ENCODE peak calls at places on chromosomes 12 and 14, in four cellular contexts. Y, S, B and A are unnamed samples.
A peak's percentile ranks its signal among the peaks of the same experiment; 100 is the strongest.

GRCh38 chr14:55699131-55700057 is 119.4 kb downstream of the KTN1 start:
- DNase-seq in Y (no peak), S (no peak), B (peak; percentile 10), A (no peak)

GRCh38 chr14:61300754-61301153 is 19.6 kb upstream of the TMEM30B start:
- DNase-seq in Y (no peak), S (no peak), B (no peak), A (no peak)

GRCh38 chr14:55553791-55554190 is 26.2 kb upstream of the KTN1 start:
- DNase-seq in Y (no peak), S (no peak), B (no peak), A (no peak)

GRCh38 chr12:53049582-53050318 is at the start of gene TNS2:
- DNase-seq in Y (peak; percentile 94), S (no peak), B (no peak), A (no peak)

GRCh38 chr14:84541008-84541407 is 988.9 kb upstream of the FLRT2 start:
- DNase-seq in Y (no peak), S (no peak), B (no peak), A (no peak)

GRCh38 chr12:2118481-2119255 is 65.9 kb downstream of the CACNA1C start:
- DNase-seq in Y (no peak), S (no peak), B (no peak), A (no peak)

GRCh38 chr12:106234513-106234912 is 13.3 kb downstream of the CKAP4 start:
- DNase-seq in Y (no peak), S (no peak), B (no peak), A (no peak)

GRCh38 chr12:40566246-40566645 is 126.0 kb upstream of the CNTN1 start:
- DNase-seq in Y (no peak), S (no peak), B (no peak), A (no peak)

GRCh38 chr14:76768201-76768656 is 7.0 kb downstream of the VASH1 start:
- DNase-seq in Y (peak; percentile 81), S (no peak), B (no peak), A (no peak)

GRCh38 chr12:52436828-52437474 is 2.8 kb upstream of the KRT75 start:
- DNase-seq in Y (no peak), S (no peak), B (no peak), A (no peak)

GRCh38 chr14:28820677-28821076 is 54.1 kb downstream of the FOXG1 start:
- DNase-seq in Y (no peak), S (no peak), B (no peak), A (no peak)

GRCh38 chr12:94261119-94261518 is 112.7 kb downstream of the PLXNC1 start:
- DNase-seq in Y (no peak), S (no peak), B (no peak), A (no peak)

GRCh38 chr12:122887817-122888212 is 8.1 kb downstream of the VPS37B start:
- DNase-seq in Y (no peak), S (no peak), B (no peak), A (no peak)

GRCh38 chr12:62631531-62632520 is 165.2 kb downstream of the MON2 start:
- DNase-seq in Y (peak; percentile 81), S (peak; percentile 66), B (peak; percentile 79), A (peak; percentile 37)

GRCh38 chr14:39203659-39204606 is 28.9 kb downstream of the PNN start:
- DNase-seq in Y (no peak), S (no peak), B (no peak), A (no peak)

GRCh38 chr14:100173353-100173752 is 13.9 kb upstream of the DEGS2 start:
- DNase-seq in Y (no peak), S (no peak), B (no peak), A (no peak)
- TF ChIP-seq CTCF in Y (no peak), S (no peak), B (no peak), A (no peak)

GRCh38 chr14:72736348-72736747 is 157.6 kb downstream of the DPF3 start:
- DNase-seq in Y (peak; percentile 38), S (peak; percentile 18), B (no peak), A (no peak)
- TF ChIP-seq CTCF in Y (no peak), S (peak; percentile 18), B (peak; percentile 23), A (peak; percentile 21)

GRCh38 chr12:30965613-30965985 is 39.1 kb downstream of the TSPAN11 start:
- DNase-seq in Y (no peak), S (no peak), B (no peak), A (no peak)
- TF ChIP-seq CTCF in Y (no peak), S (no peak), B (peak; percentile 27), A (peak; percentile 66)

DNA sequence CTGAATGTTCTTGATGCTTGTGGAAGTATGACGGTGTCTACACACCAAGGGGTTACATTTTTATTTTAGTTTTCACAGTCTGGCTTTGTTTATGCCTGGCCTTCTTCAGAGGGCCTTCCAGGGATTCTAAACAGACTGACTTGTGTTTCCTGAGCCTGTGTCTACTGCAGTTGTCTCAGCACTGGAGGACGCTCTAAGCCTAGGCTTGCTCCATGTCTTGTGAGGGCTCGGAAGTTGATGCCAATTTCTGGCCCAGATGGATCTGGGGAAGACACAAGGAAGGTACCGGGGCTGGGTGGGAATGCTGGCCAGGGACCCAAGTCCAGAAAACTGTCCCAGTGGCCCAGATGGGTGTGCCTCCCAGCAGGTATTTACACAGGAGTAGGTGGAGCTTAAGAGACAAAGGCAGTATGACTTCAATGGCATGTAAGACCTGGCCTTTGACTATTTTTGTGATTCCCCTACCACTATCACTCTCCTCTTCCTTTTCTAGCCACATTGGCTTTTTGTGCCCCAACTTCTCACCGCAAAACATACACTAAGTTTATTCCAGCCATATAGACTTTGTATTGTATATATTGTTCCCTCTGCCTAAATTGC is 56.9 kb downstream of the GPR137C start:
- DNase-seq in Y (no peak), S (no peak), B (no peak), A (no peak)
- TF ChIP-seq CTCF in Y (no peak), S (no peak), B (no peak), A (no peak)

GRCh38 chr12:128968668-128969067 is 115.4 kb downstream of the GLT1D1 start:
- DNase-seq in Y (no peak), S (no peak), B (no peak), A (no peak)

GRCh38 chr12:128971802-128972201 is 118.5 kb downstream of the GLT1D1 start:
- DNase-seq in Y (no peak), S (no peak), B (no peak), A (no peak)

GRCh38 chr12:128970110-128970509 is 116.8 kb downstream of the GLT1D1 start:
- DNase-seq in Y (no peak), S (no peak), B (no peak), A (no peak)

GRCh38 chr12:128970941-128971340 is 117.7 kb downstream of the GLT1D1 start:
- DNase-seq in Y (no peak), S (no peak), B (no peak), A (no peak)

GRCh38 chr12:128969480-128970055 is 116.3 kb downstream of the GLT1D1 start:
- DNase-seq in Y (no peak), S (no peak), B (no peak), A (peak; percentile 61)
- TF ChIP-seq CTCF in Y (no peak), S (no peak), B (no peak), A (peak; percentile 78)

GRCh38 chr12:124506832-124507153 is 60.6 kb downstream of the NCOR2 start:
- DNase-seq in Y (no peak), S (no peak), B (no peak), A (no peak)

GRCh38 chr12:124509676-124510300 is 57.6 kb downstream of the NCOR2 start:
- DNase-seq in Y (no peak), S (no peak), B (no peak), A (no peak)

GRCh38 chr12:124509300-124509675 is 58.1 kb downstream of the NCOR2 start:
- DNase-seq in Y (no peak), S (no peak), B (no peak), A (no peak)

GRCh38 chr12:124507188-124508109 is 60.0 kb downstream of the NCOR2 start:
- DNase-seq in Y (no peak), S (no peak), B (no peak), A (no peak)

DNA sequence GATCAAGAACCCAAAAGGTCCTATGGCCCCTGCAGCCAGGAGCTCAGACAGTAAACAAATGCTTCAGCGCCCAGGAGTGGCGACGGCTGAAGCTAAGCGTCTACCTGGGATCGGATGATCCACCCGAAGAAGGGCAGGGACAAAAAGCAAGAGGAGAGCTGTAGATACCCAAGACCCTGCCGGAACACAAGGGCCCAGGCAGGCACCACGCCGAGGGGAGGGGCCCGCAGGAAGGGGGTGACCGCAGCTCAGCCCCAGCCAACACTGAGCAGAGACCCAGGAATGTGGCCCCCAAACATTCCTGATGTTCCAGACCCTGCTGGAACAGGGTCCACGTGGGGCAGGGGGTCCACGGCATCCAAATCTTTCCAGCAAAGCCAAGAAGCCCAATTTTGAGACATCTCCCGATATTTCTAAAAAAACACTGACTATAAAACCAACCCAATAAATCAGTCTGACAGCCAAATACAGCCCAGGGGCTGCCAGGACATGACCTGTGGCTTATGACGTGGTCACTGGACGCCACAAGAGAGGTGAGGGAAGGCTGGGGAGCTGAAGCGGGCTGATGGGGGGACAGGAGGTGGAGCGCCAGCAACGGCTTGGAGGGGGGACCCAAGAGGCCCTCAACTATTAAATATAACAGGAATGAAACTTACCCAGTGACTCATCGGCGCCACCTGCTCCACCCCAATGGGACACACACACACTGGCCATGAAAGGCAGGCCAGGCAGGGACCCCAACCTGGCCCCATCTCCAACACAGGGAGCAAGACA is 58.9 kb downstream of the NCOR2 start:
- DNase-seq in Y (no peak), S (no peak), B (no peak), A (no peak)
- TF ChIP-seq CTCF in Y (no peak), S (no peak), B (no peak), A (no peak)

GRCh38 chr12:32897688-32898573 is 1.4 kb upstream of the PKP2 start:
- DNase-seq in Y (no peak), S (no peak), B (no peak), A (no peak)

GRCh38 chr12:32894566-32894965 is 2.0 kb downstream of the PKP2 start:
- DNase-seq in Y (no peak), S (no peak), B (no peak), A (no peak)

GRCh38 chr12:32897276-32897615 is 669 bp upstream of the PKP2 start:
- DNase-seq in Y (no peak), S (no peak), B (no peak), A (no peak)

GRCh38 chr12:32896438-32897275 is at the start of gene PKP2:
- DNase-seq in Y (no peak), S (no peak), B (no peak), A (peak; percentile 99)

DNA sequence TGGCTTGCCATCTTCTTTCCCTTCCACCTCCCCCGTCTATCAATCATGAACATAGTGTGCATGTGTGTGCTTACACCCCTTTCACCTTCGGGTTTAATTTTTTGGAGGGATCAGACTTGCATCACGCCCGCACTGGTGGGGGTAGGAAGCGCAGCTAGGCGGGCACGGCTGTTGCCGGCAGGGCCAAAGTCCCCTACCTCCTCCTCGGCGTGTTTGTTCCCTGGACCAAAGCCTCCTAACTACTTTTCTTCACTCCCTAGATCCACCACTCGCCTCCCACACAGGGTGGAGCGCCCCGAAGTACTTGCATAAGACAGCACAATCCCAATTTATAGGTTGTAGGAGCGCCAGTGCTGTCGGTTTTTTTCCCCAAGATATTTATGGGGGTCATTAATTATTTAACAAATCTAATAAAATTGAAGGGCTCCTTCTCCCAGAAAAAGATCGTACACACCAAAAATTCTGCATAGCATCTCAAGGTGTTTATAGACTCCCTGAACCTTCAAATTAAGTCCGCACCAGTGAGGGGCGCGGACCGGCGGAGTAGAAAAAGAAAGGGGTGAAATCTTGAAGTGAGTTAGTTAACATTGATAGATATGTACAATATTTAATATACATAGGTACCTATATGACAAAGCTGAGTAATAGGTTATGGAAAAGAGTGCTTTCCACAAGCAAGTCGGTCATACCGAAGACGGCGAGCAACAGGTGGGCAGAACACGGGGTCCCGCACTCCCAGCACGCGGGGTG is 714 bp downstream of the PKP2 start:
- DNase-seq in Y (no peak), S (no peak), B (no peak), A (peak; percentile 34)
- TF ChIP-seq CTCF in Y (no peak), S (no peak), B (no peak), A (peak; percentile 59)

GRCh38 chr12:130916251-130916911 is 37.3 kb upstream of the ADGRD1 start:
- DNase-seq in Y (no peak), S (no peak), B (peak; percentile 8), A (peak; percentile 29)
- TF ChIP-seq CTCF in Y (peak; percentile 69), S (peak; percentile 93), B (peak; percentile 87), A (peak; percentile 92)

GRCh38 chr14:74508292-74508731 is 14.7 kb downstream of the ISCA2 start:
- DNase-seq in Y (peak; percentile 65), S (no peak), B (no peak), A (no peak)
- TF ChIP-seq CTCF in Y (no peak), S (peak; percentile 12), B (peak; percentile 37), A (peak; percentile 56)